ENCODE peak calls at places on chromosomes 5 and 9, in six cellular contexts. J is A549, H is HepG2, P is GM12878, N is K562, A is upper lobe of left lung. X is an unnamed sample.

GRCh38 chr5:149260761-149261160 is 10.9 kb upstream of the AFAP1L1 start:
- ATAC-seq in J (no peak), H (no peak), P (no peak), N (no peak), A (no peak), X (no peak)

GRCh38 chr5:167895899-167896659 is 395.4 kb upstream of the WWC1 start:
- ATAC-seq in J (no peak), H (no peak), P (no peak), N (no peak), A (no peak), X (no peak)

GRCh38 chr5:172283020-172283861 is at the start of gene UBTD2:
- ATAC-seq in J (peak), H (peak), P (peak), N (peak), A (peak), X (peak)

GRCh38 chr5:90136952-90137528 is 272.5 kb downstream of the CETN3 start:
- ATAC-seq in J (no peak), H (no peak), P (no peak), N (no peak), A (peak), X (no peak)

GRCh38 chr5:19988447-19988846 is 447 bp upstream of the CDH18 start:
- ATAC-seq in J (peak), H (no peak), P (no peak), N (no peak), A (no peak), X (no peak)

GRCh38 chr9:34684145-34684544 is 6.9 kb downstream of the CCL19 start:
- ATAC-seq in J (no peak), H (no peak), P (peak), N (no peak), A (no peak), X (no peak)

GRCh38 chr9:122356627-122357026 is 14.2 kb upstream of the PTGS1 start:
- ATAC-seq in J (peak), H (peak), P (no peak), N (peak), A (no peak), X (no peak)

GRCh38 chr9:16879416-16879815 is 8.9 kb upstream of the BNC2 start:
- ATAC-seq in J (no peak), H (no peak), P (peak), N (no peak), A (no peak), X (no peak)

GRCh38 chr5:54610197-54610898 is 92.8 kb downstream of the SNX18 start:
- ATAC-seq in J (no peak), H (no peak), P (peak), N (no peak), A (peak), X (no peak)

GRCh38 chr9:109452761-109453160 is 45.3 kb downstream of the PTPN3 start:
- ATAC-seq in J (peak), H (no peak), P (no peak), N (no peak), A (no peak), X (no peak)

GRCh38 chr5:31824886-31825774 is 186.2 kb downstream of the PDZD2 start:
- ATAC-seq in J (peak), H (peak), P (peak), N (peak), A (peak), X (peak)

GRCh38 chr9:4009006-4009511 is 290.8 kb downstream of the GLIS3 start:
- ATAC-seq in J (no peak), H (no peak), P (no peak), N (no peak), A (no peak), X (no peak)
- TF ChIP-seq EP300 in J (no peak), H (no peak), P (no peak), N (no peak), A (no peak), X (no peak)

GRCh38 chr5:100646011-100646410 is 110.8 kb downstream of the FAM174A start:
- ATAC-seq in J (no peak), H (no peak), P (no peak), N (peak), A (no peak), X (no peak)

GRCh38 chr5:100644206-100644605 is 109.0 kb downstream of the FAM174A start:
- ATAC-seq in J (no peak), H (no peak), P (no peak), N (no peak), A (no peak), X (no peak)

GRCh38 chr5:100644776-100645175 is 109.6 kb downstream of the FAM174A start:
- ATAC-seq in J (no peak), H (no peak), P (no peak), N (no peak), A (no peak), X (no peak)

GRCh38 chr5:100643473-100643872 is 108.3 kb downstream of the FAM174A start:
- ATAC-seq in J (no peak), H (no peak), P (no peak), N (no peak), A (no peak), X (no peak)

DNA sequence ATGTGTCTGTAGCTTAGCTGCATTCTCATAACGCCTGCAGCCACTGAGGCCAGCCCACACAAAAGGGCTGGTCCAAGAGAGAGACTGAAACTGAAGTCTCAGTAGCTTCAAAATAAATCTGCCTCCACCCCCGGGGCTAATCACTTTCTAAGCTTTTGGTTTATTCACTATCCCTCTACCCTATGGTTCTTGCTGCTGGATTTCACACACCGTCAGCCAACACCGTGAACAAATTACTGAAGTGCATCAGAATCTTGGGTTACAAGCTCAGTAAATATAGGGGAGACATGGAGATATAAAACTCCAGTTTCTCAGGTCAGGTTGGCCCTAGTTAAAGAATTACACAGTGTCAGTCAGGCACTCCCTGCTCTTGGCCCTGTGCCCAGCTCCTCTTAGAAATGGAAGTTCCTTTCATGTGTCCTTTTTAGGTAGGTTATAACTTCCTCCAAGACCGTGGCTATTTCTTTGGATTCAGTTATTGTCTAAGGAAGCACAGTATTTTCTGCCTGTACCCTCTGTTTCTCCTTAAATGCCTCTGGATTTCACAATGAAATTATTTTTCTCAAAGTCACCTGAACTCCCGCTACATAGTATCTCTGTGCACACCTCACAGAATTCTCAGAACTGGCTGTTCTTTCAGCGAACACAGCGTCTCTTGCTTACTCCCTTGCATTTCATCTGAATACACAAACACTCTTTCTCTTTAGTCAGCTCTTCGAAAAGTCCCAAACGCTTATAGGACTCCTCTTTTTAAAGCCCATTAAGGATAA is 112.5 kb downstream of the FAM174A start:
- ATAC-seq in J (peak), H (peak), P (peak), N (peak), A (peak), X (peak)
- TF ChIP-seq EP300 in J (no peak), H (no peak), P (no peak), N (peak), A (no peak), X (no peak)

DNA sequence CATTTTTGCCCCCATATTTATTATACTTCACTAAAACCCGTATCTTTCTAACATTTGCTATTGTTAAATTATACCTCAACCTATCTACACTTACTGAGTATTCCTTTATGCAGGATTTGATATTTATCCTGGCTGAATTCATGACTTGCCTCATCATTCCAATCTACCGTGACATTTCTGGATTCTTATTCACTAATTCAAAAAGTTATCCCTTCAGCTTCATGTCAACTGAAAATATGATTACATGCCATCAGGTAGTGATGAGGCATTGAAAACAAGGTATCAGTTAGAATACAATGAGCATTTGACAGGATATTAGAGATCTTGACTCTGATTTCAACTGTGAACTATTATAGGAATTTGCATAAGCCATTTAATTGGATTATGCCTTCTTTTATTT is 2171.9 kb upstream of the WWC1 start:
- ATAC-seq in J (no peak), H (no peak), P (no peak), N (no peak), A (no peak), X (no peak)
- TF ChIP-seq EP300 in J (no peak), H (no peak), P (no peak), N (no peak), A (no peak), X (no peak)

GRCh38 chr5:144187699-144188294 is 17.1 kb downstream of the KCTD16 start:
- ATAC-seq in J (peak), H (no peak), P (peak), N (no peak), A (peak), X (peak)

GRCh38 chr5:144191998-144192397 is 21.3 kb downstream of the KCTD16 start:
- ATAC-seq in J (peak), H (peak), P (peak), N (peak), A (peak), X (no peak)

GRCh38 chr5:144191461-144191860 is 20.8 kb downstream of the KCTD16 start:
- ATAC-seq in J (no peak), H (peak), P (no peak), N (no peak), A (no peak), X (no peak)

GRCh38 chr5:144194148-144194547 is 23.5 kb downstream of the KCTD16 start:
- ATAC-seq in J (no peak), H (no peak), P (no peak), N (no peak), A (no peak), X (no peak)

GRCh38 chr5:144189800-144190429 is 19.2 kb downstream of the KCTD16 start:
- ATAC-seq in J (peak), H (no peak), P (peak), N (no peak), A (peak), X (no peak)
- TF ChIP-seq EP300 in J (peak), H (no peak), P (no peak), N (no peak), A (no peak), X (no peak)

GRCh38 chr9:69086769-69087168 is 51.2 kb downstream of the FXN start:
- ATAC-seq in J (no peak), H (peak), P (no peak), N (no peak), A (no peak), X (no peak)

GRCh38 chr9:69089082-69089481 is 53.5 kb downstream of the FXN start:
- ATAC-seq in J (no peak), H (no peak), P (no peak), N (no peak), A (no peak), X (no peak)

GRCh38 chr9:69083321-69083720 is 47.8 kb downstream of the FXN start:
- ATAC-seq in J (no peak), H (no peak), P (no peak), N (no peak), A (no peak), X (no peak)

GRCh38 chr9:69085523-69086283 is 50.2 kb downstream of the FXN start:
- ATAC-seq in J (no peak), H (peak), P (no peak), N (no peak), A (no peak), X (no peak)

DNA sequence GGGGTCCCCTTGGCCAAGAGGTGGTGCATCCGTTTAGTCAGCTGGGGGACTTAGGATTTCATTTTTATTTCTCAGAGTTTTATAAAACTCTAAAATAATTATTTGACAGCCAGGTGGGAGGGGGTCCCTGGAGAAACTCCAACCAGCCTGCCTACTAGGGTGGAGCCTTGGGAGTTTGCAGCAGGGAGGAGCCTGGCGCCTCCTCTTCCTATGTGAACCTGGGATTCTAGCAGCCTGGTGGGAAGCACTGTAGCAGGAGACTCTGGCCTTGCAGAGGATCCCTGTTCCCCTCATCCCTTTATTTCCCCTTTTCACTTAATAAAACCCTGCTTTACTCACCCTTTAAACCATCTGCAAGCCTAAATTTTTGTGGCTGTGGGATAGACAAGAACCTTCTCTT is 50.8 kb downstream of the FXN start:
- ATAC-seq in J (no peak), H (peak), P (no peak), N (no peak), A (no peak), X (no peak)
- TF ChIP-seq EP300 in J (no peak), H (no peak), P (no peak), N (no peak), A (no peak), X (no peak)

GRCh38 chr9:14447103-14447502 is 133.2 kb upstream of the NFIB start:
- ATAC-seq in J (no peak), H (no peak), P (no peak), N (no peak), A (no peak), X (no peak)
- TF ChIP-seq EP300 in J (no peak), H (no peak), P (no peak), N (no peak), A (no peak), X (no peak)

DNA sequence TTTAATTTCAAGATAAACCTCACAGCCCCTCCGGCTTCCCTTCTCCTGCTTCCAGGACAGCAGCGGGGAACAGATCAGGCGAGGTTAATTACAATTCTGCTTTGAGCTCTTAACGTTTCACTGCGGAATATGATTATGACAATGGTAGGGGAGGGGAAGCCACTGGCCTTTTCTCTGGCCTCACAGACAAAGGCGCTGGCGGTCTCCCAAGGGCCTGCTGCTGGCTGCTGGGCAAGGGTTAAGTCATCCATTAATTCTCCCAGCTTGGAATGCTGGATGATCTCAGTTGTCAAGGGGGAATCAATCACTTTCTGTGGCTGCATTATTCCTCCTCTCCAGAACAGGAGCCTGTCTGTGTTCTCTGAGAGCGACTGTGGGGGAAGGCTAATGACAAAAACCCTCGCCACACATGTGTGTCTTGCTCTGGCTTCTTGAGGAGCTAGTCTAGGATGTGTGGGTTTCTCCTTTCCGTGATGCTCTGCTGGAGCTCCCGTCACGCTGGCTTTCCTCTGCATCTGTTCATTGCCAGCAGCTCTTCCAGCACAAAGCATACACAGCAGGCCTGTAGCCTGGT is 82.7 kb downstream of the DCP2 start:
- ATAC-seq in J (no peak), H (no peak), P (no peak), N (no peak), A (no peak), X (no peak)
- TF ChIP-seq EP300 in J (no peak), H (no peak), P (no peak), N (no peak), A (no peak), X (no peak)

GRCh38 chr9:127557466-127557869 is 54.6 kb upstream of the STXBP1 start:
- ATAC-seq in J (no peak), H (no peak), P (no peak), N (no peak), A (no peak), X (no peak)
- TF ChIP-seq EP300 in J (no peak), H (no peak), P (no peak), N (no peak), A (no peak), X (no peak)

X was measured in gastroesophageal sphincter.